ENCODE peak calls at places on chromosomes 5 and 9, in nine cellular contexts. Y, G, X, P, T, W, Z, S and B are unnamed samples.

GRCh38 chr5:42591026-42591425 is 165.6 kb upstream of the CCDC152 start:
- DNase-seq in S (no peak), G (no peak), Z (no peak), Y (peak), X (no peak), W (no peak), P (no peak), T (no peak), B (no peak)

GRCh38 chr5:54769072-54769471 is 216.3 kb downstream of the ESM1 start:
- DNase-seq in X (no peak), Z (no peak), W (no peak), Y (no peak), T (no peak), P (no peak), S (no peak), G (peak), B (no peak)

GRCh38 chr5:79133121-79133656 is 21.6 kb downstream of the BHMT start:
- DNase-seq in Z (peak), G (peak), W (peak), P (no peak), Y (peak), T (no peak), S (no peak), X (no peak), B (peak)

GRCh38 chr5:5323551-5323950 is 98.9 kb upstream of the ICE1 start:
- DNase-seq in W (no peak), P (no peak), G (no peak), X (no peak), Y (no peak), S (no peak), T (no peak), Z (no peak), B (no peak)

GRCh38 chr5:40606077-40606765 is 73.5 kb upstream of the PTGER4 start:
- DNase-seq in T (no peak), S (no peak), Z (no peak), G (no peak), W (no peak), P (no peak), X (no peak), Y (no peak), B (no peak)

GRCh38 chr9:135335691-135336181 is 143.8 kb upstream of the PPP1R26 start:
- DNase-seq in X (no peak), G (no peak), P (no peak), Z (no peak), S (no peak), Y (no peak), T (no peak), W (no peak), B (no peak)

GRCh38 chr9:5510360-5510931 is at the start of gene PDCD1LG2:
- DNase-seq in Y (peak), X (no peak), T (no peak), S (no peak), G (no peak), Z (peak), W (peak), P (no peak), B (no peak)

GRCh38 chr5:125798311-125798710 is 624.9 kb upstream of the GRAMD2B start:
- DNase-seq in G (peak), X (no peak), W (peak), Z (peak), Y (peak), P (no peak), T (peak), S (no peak), B (peak)